ENCODE peak calls at places on chromosomes 12 and 14, in six cellular contexts. W is A549, O is omental fat pad, N is lower lobe of right lung, Y is right cardiac atrium, I is heart left ventricle. J is an unnamed sample.

GRCh38 chr12:81143057-81143456 is 65.2 kb downstream of the ACSS3 start:
- ATAC-seq in W (no peak), O (no peak), N (peak), Y (no peak), I (no peak), J (no peak)

GRCh38 chr14:69715725-69716482 is 51.0 kb upstream of the SRSF5 start:
- ATAC-seq in W (no peak), O (peak), N (peak), Y (peak), I (peak), J (peak)

GRCh38 chr14:93619176-93619793 is 169.0 kb downstream of the PRIMA1 start:
- ATAC-seq in W (peak), O (no peak), N (no peak), Y (no peak), I (no peak), J (no peak)

GRCh38 chr14:64082837-64083236 is 211.3 kb downstream of the ESR2 start:
- ATAC-seq in W (no peak), O (peak), N (peak), Y (no peak), I (peak), J (peak)

GRCh38 chr14:35797796-35798195 is 11.3 kb downstream of the RALGAPA1 start:
- ATAC-seq in W (no peak), O (no peak), N (no peak), Y (no peak), I (no peak), J (no peak)

GRCh38 chr12:94265521-94265920 is 117.1 kb downstream of the PLXNC1 start:
- ATAC-seq in W (no peak), O (no peak), N (no peak), Y (no peak), I (no peak), J (no peak)

GRCh38 chr12:7045913-7046312 is 14.6 kb upstream of the C1S start:
- ATAC-seq in W (no peak), O (no peak), N (no peak), Y (no peak), I (no peak), J (no peak)

GRCh38 chr12:124654666-124655316 is 87.4 kb upstream of the NCOR2 start:
- ATAC-seq in W (no peak), O (peak), N (peak), Y (peak), I (peak), J (peak)

GRCh38 chr12:31002999-31003398 is 70.7 kb upstream of the DDX11 start:
- ATAC-seq in W (no peak), O (no peak), N (no peak), Y (no peak), I (no peak), J (no peak)

GRCh38 chr12:126483145-126484068 is 1418.2 kb downstream of the AACS start:
- ATAC-seq in W (no peak), O (peak), N (no peak), Y (no peak), I (no peak), J (no peak)

GRCh38 chr14:22752422-22752821 is 14.1 kb upstream of the OXA1L start:
- ATAC-seq in W (no peak), O (no peak), N (no peak), Y (no peak), I (no peak), J (no peak)

GRCh38 chr12:67646775-67647174 is 1.8 kb upstream of the DYRK2 start:
- ATAC-seq in W (no peak), O (no peak), N (no peak), Y (no peak), I (no peak), J (no peak)

GRCh38 chr14:61663312-61663974 is 31.9 kb upstream of the HIF1A start:
- ATAC-seq in W (no peak), O (no peak), N (peak), Y (no peak), I (no peak), J (no peak)

GRCh38 chr14:98227000-98227726 is 1044.8 kb downstream of the BCL11B start:
- ATAC-seq in W (no peak), O (no peak), N (no peak), Y (no peak), I (no peak), J (no peak)

GRCh38 chr12:120833849-120834248 is 70.3 kb downstream of the SPPL3 start:
- ATAC-seq in W (no peak), O (no peak), N (no peak), Y (peak), I (no peak), J (no peak)

J was measured in gastroesophageal sphincter.